ENCODE peak calls at places on chromosome 6, in ten cellular contexts. K, D, M, T, F, Z, G, U, C and A are unnamed samples.

GRCh38 chr6:142313284-142313683 is 11.5 kb downstream of the ADGRG6 start:
- DNase-seq in K (no peak), D (peak), M (no peak), T (no peak), F (no peak), Z (no peak), G (no peak), U (no peak), C (no peak), A (no peak)

GRCh38 chr6:43129434-43130194 is 41.5 kb upstream of the SRF start:
- DNase-seq in K (no peak), D (no peak), M (peak), T (no peak), F (no peak), Z (peak), G (peak), U (no peak), C (no peak), A (no peak)

GRCh38 chr6:3046295-3046694 is 22.0 kb upstream of the RIPK1 start:
- DNase-seq in K (no peak), D (peak), M (no peak), T (no peak), F (no peak), Z (no peak), G (no peak), U (no peak), C (no peak), A (no peak)

GRCh38 chr6:159083146-159083545 is 38.4 kb upstream of the TAGAP start:
- DNase-seq in K (no peak), D (no peak), M (no peak), T (no peak), F (no peak), Z (no peak), G (no peak), U (no peak), C (no peak), A (no peak)

GRCh38 chr6:136086686-136087085 is 163.4 kb downstream of the MTFR2 start:
- DNase-seq in K (no peak), D (no peak), M (no peak), T (no peak), F (no peak), Z (no peak), G (no peak), U (no peak), C (no peak), A (no peak)

GRCh38 chr6:132937466-132937906 is 123.1 kb downstream of the RPS12 start:
- DNase-seq in K (no peak), D (peak), M (peak), T (peak), F (no peak), Z (peak), G (peak), U (no peak), C (no peak), A (no peak)

GRCh38 chr6:166419268-166419667 is 36.5 kb upstream of the MPC1 start:
- DNase-seq in K (no peak), D (peak), M (no peak), T (no peak), F (no peak), Z (no peak), G (peak), U (peak), C (no peak), A (no peak)

GRCh38 chr6:75429304-75429703 is 64.3 kb downstream of the FILIP1 start:
- DNase-seq in K (no peak), D (no peak), M (no peak), T (no peak), F (no peak), Z (no peak), G (no peak), U (no peak), C (no peak), A (no peak)

GRCh38 chr6:7155871-7156579 is 48.3 kb downstream of the RREB1 start:
- DNase-seq in K (no peak), D (no peak), M (no peak), T (no peak), F (no peak), Z (no peak), G (no peak), U (peak), C (no peak), A (no peak)
- H3K4me3 ChIP-seq in K (no peak), D (no peak), M (no peak), T (no peak), F (no peak), Z (no peak), G (peak), U (peak), C (no peak), A (no peak)

DNA sequence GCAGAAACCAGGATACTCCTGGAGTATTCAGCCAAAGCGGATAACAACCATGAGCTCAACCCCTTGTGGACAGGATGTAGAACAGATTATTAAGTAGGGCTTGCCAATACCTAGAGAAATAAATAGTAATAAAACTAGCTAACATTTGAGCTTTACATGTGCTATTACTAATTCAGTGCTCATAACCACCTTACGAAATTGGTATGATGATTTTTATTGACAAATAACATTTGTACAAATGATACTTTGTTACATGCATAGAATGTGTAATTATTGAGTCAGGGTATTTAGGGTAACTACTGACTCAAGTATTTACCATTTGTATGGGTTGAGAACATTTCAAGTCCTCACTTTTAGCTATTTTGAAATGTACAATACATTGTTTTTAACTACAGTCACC is 287.9 kb downstream of the CDC5L start:
- DNase-seq in K (no peak), D (peak), M (no peak), T (no peak), F (no peak), Z (no peak), G (no peak), U (no peak), C (no peak), A (no peak)
- TF ChIP-seq CTCF in K (no peak), D (peak), M (no peak), T (no peak), F (no peak), Z (no peak), G (no peak), U (no peak), C (no peak), A (no peak)

GRCh38 chr6:154478691-154479090 is 31.8 kb downstream of the CNKSR3 start:
- DNase-seq in K (no peak), D (no peak), M (no peak), T (no peak), F (no peak), Z (no peak), G (no peak), U (no peak), C (no peak), A (no peak)

GRCh38 chr6:154481541-154482013 is 28.9 kb downstream of the CNKSR3 start:
- DNase-seq in K (no peak), D (no peak), M (no peak), T (no peak), F (no peak), Z (no peak), G (no peak), U (no peak), C (no peak), A (no peak)

GRCh38 chr6:154478021-154478651 is 32.3 kb downstream of the CNKSR3 start:
- DNase-seq in K (no peak), D (no peak), M (no peak), T (no peak), F (no peak), Z (no peak), G (no peak), U (no peak), C (peak), A (no peak)

GRCh38 chr6:154480144-154480639 is 30.3 kb downstream of the CNKSR3 start:
- DNase-seq in K (no peak), D (no peak), M (no peak), T (no peak), F (no peak), Z (no peak), G (no peak), U (no peak), C (no peak), A (no peak)

DNA sequence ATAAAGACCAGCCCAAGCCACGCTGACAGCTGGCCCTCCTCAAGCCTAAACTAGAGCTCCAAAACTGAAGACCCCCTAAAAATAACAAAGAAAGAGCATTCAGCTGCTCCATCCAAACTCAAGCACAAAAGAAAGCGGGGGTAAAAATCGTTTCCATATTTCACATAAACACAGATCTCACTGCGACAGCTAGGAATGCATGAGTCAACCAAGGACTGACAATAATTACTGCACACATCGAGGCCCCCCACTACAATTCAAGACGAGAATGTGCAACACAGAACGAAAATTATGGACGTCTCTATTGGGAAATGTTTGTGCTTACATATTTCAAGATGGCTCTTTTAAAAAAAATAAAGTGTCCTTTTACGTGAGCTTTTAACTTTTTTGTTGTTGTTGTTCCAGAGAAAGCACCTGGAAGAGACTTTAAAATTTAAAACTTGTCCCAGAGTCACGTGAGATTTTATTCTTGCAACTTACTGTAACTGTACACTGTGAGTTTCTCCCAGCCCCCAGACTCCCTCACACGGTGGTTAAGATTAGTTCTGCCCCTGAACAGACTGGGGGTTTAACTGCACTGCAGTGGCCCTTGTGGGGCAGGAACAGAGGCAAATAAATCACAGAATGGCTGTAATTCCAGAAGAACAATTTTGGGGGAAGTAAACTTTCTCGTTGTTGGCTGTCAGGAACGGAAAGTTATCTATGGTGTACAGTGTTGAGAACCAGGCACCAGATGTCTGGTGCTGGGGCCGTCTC is 30.9 kb downstream of the CNKSR3 start:
- DNase-seq in K (peak), D (no peak), M (no peak), T (no peak), F (no peak), Z (no peak), G (no peak), U (no peak), C (no peak), A (no peak)
- H3K4me3 ChIP-seq in K (peak), D (no peak), M (no peak), T (no peak), F (no peak), Z (no peak), G (no peak), U (no peak), C (no peak), A (peak)

DNA sequence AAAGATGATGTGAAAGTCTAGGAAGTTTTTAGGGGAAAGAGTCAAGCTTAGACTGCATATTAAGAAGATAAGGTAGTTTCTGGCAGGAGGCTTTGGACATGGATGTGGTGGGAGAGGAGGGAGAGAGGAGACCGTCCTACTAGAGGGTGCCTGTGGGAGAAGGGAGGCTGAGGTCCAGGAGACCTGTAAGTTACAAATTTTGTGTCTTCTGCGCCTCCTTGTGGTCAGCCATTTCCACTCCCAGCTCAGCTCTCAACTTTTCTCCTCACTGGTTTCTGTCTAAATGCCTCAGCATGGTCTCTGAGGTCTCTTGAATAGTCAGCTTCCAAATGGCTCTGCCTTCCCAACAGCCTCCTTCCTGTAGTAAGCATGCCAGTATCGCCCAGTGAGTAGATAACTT is 193.4 kb downstream of the UNC5CL start:
- DNase-seq in K (peak), D (peak), M (peak), T (peak), F (no peak), Z (peak), G (peak), U (no peak), C (peak), A (no peak)
- TF ChIP-seq CTCF in K (peak), D (peak), M (peak), T (peak), F (peak), Z (peak), G (peak), U (peak), C (peak), A (peak)

GRCh38 chr6:7589221-7589620 is 777 bp upstream of the SNRNP48 start:
- DNase-seq in K (no peak), D (peak), M (no peak), T (no peak), F (no peak), Z (no peak), G (peak), U (no peak), C (no peak), A (no peak)
- H3K4me3 ChIP-seq in K (no peak), D (no peak), M (no peak), T (no peak), F (peak), Z (no peak), G (peak), U (no peak), C (peak), A (no peak)

GRCh38 chr6:110687326-110687725 is 127.9 kb downstream of the CDK19 start:
- DNase-seq in K (no peak), D (no peak), M (no peak), T (no peak), F (no peak), Z (no peak), G (no peak), U (no peak), C (no peak), A (no peak)

GRCh38 chr6:110690106-110690654 is 125.1 kb downstream of the CDK19 start:
- DNase-seq in K (no peak), D (peak), M (no peak), T (no peak), F (no peak), Z (no peak), G (no peak), U (no peak), C (no peak), A (no peak)

GRCh38 chr6:110688661-110689268 is 126.5 kb downstream of the CDK19 start:
- DNase-seq in K (no peak), D (peak), M (peak), T (no peak), F (peak), Z (no peak), G (peak), U (no peak), C (no peak), A (no peak)

GRCh38 chr6:110690916-110691315 is 124.4 kb downstream of the CDK19 start:
- DNase-seq in K (no peak), D (no peak), M (no peak), T (no peak), F (no peak), Z (no peak), G (no peak), U (no peak), C (no peak), A (no peak)

GRCh38 chr6:110689275-110689935 is 125.9 kb downstream of the CDK19 start:
- DNase-seq in K (no peak), D (no peak), M (peak), T (no peak), F (no peak), Z (no peak), G (no peak), U (no peak), C (no peak), A (no peak)
- TF ChIP-seq CTCF in K (no peak), D (no peak), M (no peak), T (no peak), F (no peak), Z (no peak), G (no peak), U (no peak), C (no peak), A (no peak)